ENCODE peak calls at places on chromosome 18, in eight cellular contexts. R is SIG-M5; F is SW 1271; Q is omental fat pad; O is MG63; V is activated CD8-positive, alpha-beta memory T cell treated with anti-CD3 and anti-CD28 coated beads, Interleukin-2, amount 50 U/mL, for 48 hours; I is activated T-cell treated with anti-CD3 and anti-CD28 coated beads, Interleukin-2, amount 50 U/mL, for 72 hours; T is tibial nerve. P is an unnamed sample.

GRCh38 chr18:13095466-13095865 is 104.3 kb downstream of the CEP192 start:
- DNase-seq in R (no peak), F (no peak), Q (no peak), O (no peak), V (no peak), I (no peak), T (no peak), P (no peak)

GRCh38 chr18:51666717-51667320 is 469.3 kb upstream of the MEX3C start:
- DNase-seq in R (no peak), F (no peak), Q (no peak), O (peak), V (no peak), I (no peak), T (no peak), P (no peak)

GRCh38 chr18:10346786-10347415 is 107.5 kb upstream of the APCDD1 start:
- DNase-seq in R (no peak), F (no peak), Q (no peak), O (no peak), V (no peak), I (no peak), T (no peak), P (no peak)

GRCh38 chr18:79489900-79490592 is 94.3 kb downstream of the NFATC1 start:
- DNase-seq in R (no peak), F (no peak), Q (no peak), O (no peak), V (no peak), I (no peak), T (no peak), P (no peak)

GRCh38 chr18:34820360-34820759 is 110.3 kb downstream of the DTNA start:
- DNase-seq in R (no peak), F (no peak), Q (no peak), O (no peak), V (no peak), I (no peak), T (no peak), P (no peak)

GRCh38 chr18:76348267-76349066 is 146.6 kb downstream of the ZNF516 start:
- DNase-seq in R (no peak), F (no peak), Q (no peak), O (no peak), V (no peak), I (no peak), T (no peak), P (peak)

GRCh38 chr18:79378416-79379250 is 17.1 kb upstream of the NFATC1 start:
- DNase-seq in R (no peak), F (no peak), Q (peak), O (peak), V (peak), I (peak), T (no peak), P (peak)

GRCh38 chr18:24825397-24825796 is 365.0 kb downstream of the HRH4 start:
- DNase-seq in R (no peak), F (no peak), Q (no peak), O (no peak), V (no peak), I (no peak), T (no peak), P (no peak)

GRCh38 chr18:36652503-36652902 is 176.3 kb downstream of the TPGS2 start:
- DNase-seq in R (no peak), F (no peak), Q (no peak), O (no peak), V (no peak), I (no peak), T (no peak), P (no peak)

GRCh38 chr18:75790821-75791220 is 363.3 kb upstream of the SMIM21 start:
- DNase-seq in R (no peak), F (no peak), Q (no peak), O (no peak), V (no peak), I (no peak), T (no peak), P (no peak)

P was measured in stimulated activated effector memory CD8-positive, alpha-beta T cell treated with anti-CD3 and anti-CD28 coated beads, Interleukin-12 subunit alpha, Interleukin-12 subunit beta, amount 100 ng/mL, for 72 hours.